ENCODE peak calls at places on chromosomes 13 and 19, in eight cellular contexts. L is stimulated activated CD4-positive, alpha-beta T cell treated with anti-CD3 and anti-CD28 coated beads, Interleukin-1b, Interleukin-23, amount 100 ng/mL, for 4 hours; Y is EH; E is fibroblast of lung; C is Right ventricle myocardium superior; Z is cardiac septum; I is activated CD8-positive, alpha-beta memory T cell treated with anti-CD3 and anti-CD28 coated beads, Interleukin-2, amount 50 U/mL, for 48 hours; N is stimulated activated CD8-positive, alpha-beta memory T cell treated with anti-CD3 and anti-CD28 coated beads, Interleukin-7, amount 100 ng/mL, for 1 hour. A is an unnamed sample.

GRCh38 chr19:1068111-1069001 is 1.4 kb downstream of the ARHGAP45 start:
- DNase-seq in L (no peak), Y (no peak), E (no peak), C (peak), Z (peak), I (no peak), N (no peak), A (no peak)

GRCh38 chr19:42021185-42021584 is 27.2 kb upstream of the ATP1A3 start:
- DNase-seq in L (no peak), Y (no peak), E (no peak), C (no peak), Z (no peak), I (no peak), N (no peak), A (no peak)

GRCh38 chr19:33689138-33689746 is 67.5 kb downstream of the CHST8 start:
- DNase-seq in L (no peak), Y (no peak), E (no peak), C (no peak), Z (peak), I (peak), N (no peak), A (peak)

GRCh38 chr13:99403458-99403971 is 96.3 kb upstream of the GPR183 start:
- DNase-seq in L (no peak), Y (no peak), E (no peak), C (no peak), Z (peak), I (no peak), N (no peak), A (no peak)

GRCh38 chr19:40682431-40682964 is 8.0 kb downstream of the NUMBL start:
- DNase-seq in L (no peak), Y (no peak), E (no peak), C (no peak), Z (no peak), I (no peak), N (no peak), A (peak)

GRCh38 chr13:44068169-44068568 is 188.5 kb downstream of the LACC1 start:
- DNase-seq in L (no peak), Y (peak), E (peak), C (no peak), Z (no peak), I (no peak), N (no peak), A (no peak)

GRCh38 chr13:93951153-93951552 is 528.3 kb downstream of the DCT start:
- DNase-seq in L (no peak), Y (no peak), E (peak), C (no peak), Z (no peak), I (no peak), N (no peak), A (no peak)

GRCh38 chr13:95955255-95955654 is 97.9 kb downstream of the UGGT2 start:
- DNase-seq in L (no peak), Y (no peak), E (no peak), C (no peak), Z (no peak), I (no peak), N (no peak), A (no peak)

GRCh38 chr19:35975608-35976214 is 19.3 kb upstream of the SDHAF1 start:
- DNase-seq in L (no peak), Y (peak), E (peak), C (peak), Z (no peak), I (no peak), N (no peak), A (peak)

GRCh38 chr19:54154603-54155345 is 4.7 kb downstream of the LENG1 start:
- DNase-seq in L (no peak), Y (peak), E (no peak), C (no peak), Z (no peak), I (no peak), N (no peak), A (no peak)

GRCh38 chr19:57830071-57830602 is at the start of gene ZNF587B:
- DNase-seq in L (peak), Y (peak), E (peak), C (peak), Z (peak), I (peak), N (no peak), A (peak)

GRCh38 chr13:89115307-89115706 is 1444.1 kb downstream of the SLITRK5 start:
- DNase-seq in L (no peak), Y (no peak), E (no peak), C (no peak), Z (no peak), I (no peak), N (no peak), A (no peak)

GRCh38 chr13:62320129-62320724 is 904.6 kb upstream of the PCDH20 start:
- DNase-seq in L (no peak), Y (no peak), E (peak), C (no peak), Z (no peak), I (no peak), N (no peak), A (no peak)

GRCh38 chr19:2602391-2603181 is 99.9 kb downstream of the GNG7 start:
- DNase-seq in L (no peak), Y (peak), E (peak), C (peak), Z (peak), I (peak), N (no peak), A (peak)

GRCh38 chr19:16588089-16588823 is 16.0 kb upstream of the SLC35E1 start:
- DNase-seq in L (peak), Y (no peak), E (peak), C (no peak), Z (no peak), I (peak), N (no peak), A (no peak)

GRCh38 chr13:42478531-42479156 is 95.3 kb upstream of the TNFSF11 start:
- DNase-seq in L (no peak), Y (no peak), E (peak), C (no peak), Z (no peak), I (no peak), N (no peak), A (no peak)

GRCh38 chr13:21297452-21297851 is 121.0 kb downstream of the MRPL57 start:
- DNase-seq in L (no peak), Y (peak), E (no peak), C (no peak), Z (no peak), I (no peak), N (no peak), A (no peak)

GRCh38 chr19:41299755-41300089 is 10.2 kb upstream of the CCDC97 start:
- DNase-seq in L (no peak), Y (peak), E (peak), C (peak), Z (no peak), I (no peak), N (no peak), A (no peak)

GRCh38 chr13:77853701-77854100 is 64.9 kb downstream of the EDNRB start:
- DNase-seq in L (no peak), Y (no peak), E (no peak), C (no peak), Z (no peak), I (no peak), N (no peak), A (no peak)

GRCh38 chr13:101785858-101786257 is 333.4 kb downstream of the ITGBL1 start:
- DNase-seq in L (no peak), Y (peak), E (peak), C (peak), Z (no peak), I (no peak), N (no peak), A (peak)

GRCh38 chr19:51097166-51097736 is 11.0 kb downstream of the CTU1 start:
- DNase-seq in L (peak), Y (peak), E (peak), C (peak), Z (peak), I (peak), N (no peak), A (peak)

GRCh38 chr13:71865858-71866172 is 1.2 kb downstream of the DACH1 start:
- DNase-seq in L (no peak), Y (no peak), E (peak), C (peak), Z (no peak), I (peak), N (no peak), A (peak)

GRCh38 chr13:28636677-28637317 is 22.1 kb upstream of the POMP start:
- DNase-seq in L (peak), Y (peak), E (peak), C (peak), Z (no peak), I (peak), N (no peak), A (peak)

GRCh38 chr13:32838985-32839384 is 177.2 kb upstream of the KL start:
- DNase-seq in L (no peak), Y (peak), E (peak), C (no peak), Z (no peak), I (no peak), N (no peak), A (no peak)

A was measured in ecto neural progenitor cell.